ENCODE peak calls at places on chromosomes 1 and 21, in six cellular contexts. B, J, E, M, X and T are unnamed samples. For H3K27me3 and H3K36me3, the result is how much of the 10 kb centered on the place peaks cover.

GRCh38 chr1:116362050-116362449 is 11.0 kb upstream of the ATP1A1 start:
- DNase-seq in B (no peak), J (no peak), E (no peak), M (no peak), X (no peak), T (no peak)

GRCh38 chr1:247360991-247361721 is 29.5 kb upstream of the ZNF496 start:
- DNase-seq in X (no peak), J (no peak), E (no peak), M (peak), B (peak), T (peak)

GRCh38 chr1:115545096-115545720 is 96.6 kb upstream of the VANGL1 start:
- DNase-seq in X (no peak), M (no peak), E (no peak), J (no peak), B (no peak), T (no peak)

GRCh38 chr1:99598738-99599411 is 47.0 kb upstream of the PALMD start:
- DNase-seq in M (no peak), B (no peak), E (no peak), J (no peak), X (no peak), T (no peak)

GRCh38 chr1:197918815-197919522 is 1.8 kb downstream of the LHX9 start:
- DNase-seq in E (no peak), M (no peak), B (no peak), X (no peak), J (no peak), T (no peak)

GRCh38 chr1:218967836-218968235 is 205.8 kb upstream of the LYPLAL1 start:
- DNase-seq in B (no peak), M (no peak), E (no peak), J (no peak), X (no peak), T (no peak)

GRCh38 chr1:75855010-75855409 is 58.3 kb downstream of the MSH4 start:
- DNase-seq in E (no peak), B (no peak), J (no peak), M (no peak), X (peak), T (no peak)

GRCh38 chr1:109873278-109874175 is 37.1 kb upstream of the CSF1 start:
- DNase-seq in X (no peak), J (no peak), B (no peak), E (peak), M (no peak), T (no peak)

GRCh38 chr1:206898089-206898908 is 1.1 kb downstream of the IL24 start:
- DNase-seq in M (no peak), E (no peak), X (no peak), B (no peak), J (no peak), T (no peak)

GRCh38 chr1:15526021-15526489 is 593 bp upstream of the DNAJC16 start:
- DNase-seq in X (no peak), M (peak), B (no peak), J (no peak), E (peak), T (peak)

GRCh38 chr1:22275626-22276395 is 132.9 kb upstream of the WNT4 start:
- DNase-seq in X (peak), E (no peak), J (peak), B (peak), M (peak), T (peak)

GRCh38 chr1:30521261-30521865 is 202.0 kb downstream of the MATN1 start:
- DNase-seq in B (no peak), M (no peak), X (no peak), E (no peak), J (peak), T (no peak)

GRCh38 chr1:229170274-229170673 is 100.6 kb upstream of the RAB4A start:
- DNase-seq in B (no peak), E (no peak), J (no peak), X (no peak), M (no peak), T (no peak)

GRCh38 chr1:168709896-168710305 is 19.1 kb downstream of the DPT start:
- DNase-seq in B (no peak), X (no peak), J (no peak), E (no peak), M (no peak), T (no peak)

GRCh38 chr1:181676269-181676668 is 193.0 kb downstream of the CACNA1E start:
- DNase-seq in B (no peak), M (peak), E (no peak), J (peak), X (peak), T (peak)

GRCh38 chr21:38848187-38848609 is 42.5 kb downstream of the ETS2 start:
- DNase-seq in X (no peak), B (no peak), M (peak), E (no peak), J (no peak), T (peak)

DNA sequence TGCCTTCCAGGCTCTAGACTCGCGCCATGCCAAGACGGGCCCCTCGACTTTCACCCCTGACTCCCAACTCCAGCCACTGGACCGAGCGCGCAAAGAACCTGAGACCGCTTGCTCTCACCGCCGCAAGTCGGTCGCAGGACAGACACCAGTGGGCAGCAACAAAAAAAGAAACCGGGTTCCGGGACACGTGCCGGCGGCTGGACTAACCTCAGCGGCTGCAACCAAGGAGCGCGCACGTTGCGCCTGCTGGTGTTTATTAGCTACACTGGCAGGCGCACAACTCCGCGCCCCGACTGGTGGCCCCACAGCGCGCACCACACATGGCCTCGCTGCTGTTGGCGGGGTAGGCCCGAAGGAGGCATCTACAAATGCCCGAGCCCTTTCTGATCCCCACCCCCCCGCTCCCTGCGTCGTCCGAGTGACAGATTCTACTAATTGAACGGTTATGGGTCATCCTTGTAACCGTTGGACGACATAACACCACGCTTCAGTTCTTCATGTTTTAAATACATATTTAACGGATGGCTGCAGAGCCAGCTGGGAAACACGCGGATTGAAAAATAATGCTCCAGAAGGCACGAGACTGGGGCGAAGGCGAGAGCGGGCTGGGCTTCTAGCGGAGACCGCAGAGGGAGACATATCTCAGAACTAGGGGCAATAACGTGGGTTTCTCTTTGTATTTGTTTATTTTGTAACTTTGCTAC is 2.0 kb upstream of the OLIG2 start:
- DNase-seq in J (no peak), X (no peak), M (no peak), B (no peak), E (no peak), T (no peak)
- H3K27me3 ChIP-seq in J (half or more), X (under half), M (half or more), B (half or more), E (under half), T (half or more)

DNA sequence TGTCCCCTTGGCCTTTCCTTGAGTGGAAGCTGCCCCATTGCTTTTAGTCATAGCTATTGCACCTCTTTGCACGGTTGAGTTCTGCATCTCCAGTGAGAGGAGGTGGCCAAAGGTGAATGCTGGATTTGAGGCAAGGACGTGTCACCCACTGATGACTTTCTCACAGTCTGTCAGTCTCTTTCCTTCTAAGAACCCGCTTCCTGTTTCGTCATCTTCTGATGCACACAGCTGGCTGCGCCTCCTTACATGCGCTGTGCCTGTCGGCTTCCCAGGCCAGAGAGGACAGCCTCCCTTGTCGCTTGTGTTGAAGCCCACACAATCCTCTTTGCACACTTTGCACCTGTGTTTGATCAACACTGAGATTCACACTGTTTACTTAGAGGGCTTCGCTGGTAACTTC is 41.8 kb upstream of the PWP2 start:
- DNase-seq in E (no peak), J (peak), B (no peak), X (no peak), M (no peak), T (no peak)
- H3K36me3 ChIP-seq in E (under half), J (half or more), B (half or more), X (under half), M (under half), T (under half)

GRCh38 chr1:38577385-38577784 is 282.2 kb downstream of the RRAGC start:
- DNase-seq in E (no peak), X (no peak), B (no peak), J (no peak), M (no peak), T (no peak)
- H3K27me3 ChIP-seq in E (under half), X (under half), B (under half), J (under half), M (half or more), T (under half)

GRCh38 chr21:32381571-32381970 is 11.2 kb downstream of the URB1 start:
- DNase-seq in E (no peak), X (no peak), M (no peak), B (no peak), J (no peak), T (no peak)
- H3K36me3 ChIP-seq in E (under half), X (under half), M (under half), B (half or more), J (half or more), T (under half)

GRCh38 chr1:87959236-87959635 is 630.6 kb downstream of the LMO4 start:
- DNase-seq in X (no peak), J (no peak), B (no peak), E (no peak), M (peak), T (no peak)
- H3K27me3 ChIP-seq in X (under half), J (under half), B (under half), E (under half), M (under half), T (under half)

DNA sequence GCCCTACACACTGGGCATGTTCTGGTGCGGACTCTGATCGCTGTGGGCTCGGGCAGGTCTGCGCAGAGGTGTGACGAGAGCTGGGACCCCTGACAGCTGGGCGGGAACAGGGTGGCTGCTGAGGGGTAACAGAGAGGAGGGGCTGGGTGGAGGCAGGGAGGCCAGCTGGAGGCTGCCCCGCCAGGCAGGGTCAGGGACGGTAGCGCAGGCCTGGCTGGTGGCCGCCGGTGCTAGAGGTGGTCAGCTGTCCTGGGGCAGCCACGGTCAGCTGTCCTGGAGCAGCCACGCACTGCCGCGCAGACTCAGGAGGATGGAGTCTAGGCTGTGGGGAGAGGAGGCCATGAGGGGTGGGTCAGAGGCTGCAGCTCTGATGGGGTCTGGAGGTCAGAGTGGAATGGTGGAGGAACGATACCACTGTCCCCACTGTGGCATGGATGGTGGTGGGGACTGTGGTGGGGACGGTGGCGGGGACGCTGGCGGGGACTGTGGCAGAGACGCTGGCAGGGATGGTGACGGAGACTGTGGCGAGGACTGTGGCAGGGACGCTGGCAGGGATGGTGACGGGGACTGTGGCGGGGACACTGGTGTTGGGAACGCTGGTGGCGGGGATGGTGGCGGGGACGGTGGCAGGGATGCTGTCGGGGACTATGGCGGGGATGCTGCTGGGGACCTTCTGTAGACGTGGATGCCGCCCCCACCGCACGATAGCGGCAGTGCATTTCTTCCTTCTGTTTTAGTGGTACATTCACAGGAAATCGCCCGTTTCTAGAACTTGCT is 21.3 kb upstream of the LRRC3 start:
- DNase-seq in E (no peak), J (no peak), M (no peak), X (no peak), B (no peak), T (peak)
- H3K36me3 ChIP-seq in E (under half), J (under half), M (under half), X (under half), B (under half), T (under half)

GRCh38 chr1:55180075-55180670 is 35.0 kb downstream of the USP24 start:
- DNase-seq in M (no peak), B (no peak), X (no peak), J (no peak), E (no peak), T (no peak)
- H3K27me3 ChIP-seq in M (under half), B (under half), X (under half), J (under half), E (under half), T (under half)

GRCh38 chr1:150966011-150966410 is 8.6 kb downstream of the CERS2 start:
- DNase-seq in E (no peak), B (no peak), M (no peak), J (no peak), X (no peak), T (no peak)
- H3K36me3 ChIP-seq in E (under half), B (half or more), M (half or more), J (half or more), X (under half), T (under half)

GRCh38 chr1:224132901-224133300 is 19.0 kb downstream of the FBXO28 start:
- DNase-seq in B (no peak), M (no peak), J (no peak), E (no peak), X (no peak), T (no peak)
- H3K27me3 ChIP-seq in B (under half), M (under half), J (under half), E (under half), X (under half), T (under half)

DNA sequence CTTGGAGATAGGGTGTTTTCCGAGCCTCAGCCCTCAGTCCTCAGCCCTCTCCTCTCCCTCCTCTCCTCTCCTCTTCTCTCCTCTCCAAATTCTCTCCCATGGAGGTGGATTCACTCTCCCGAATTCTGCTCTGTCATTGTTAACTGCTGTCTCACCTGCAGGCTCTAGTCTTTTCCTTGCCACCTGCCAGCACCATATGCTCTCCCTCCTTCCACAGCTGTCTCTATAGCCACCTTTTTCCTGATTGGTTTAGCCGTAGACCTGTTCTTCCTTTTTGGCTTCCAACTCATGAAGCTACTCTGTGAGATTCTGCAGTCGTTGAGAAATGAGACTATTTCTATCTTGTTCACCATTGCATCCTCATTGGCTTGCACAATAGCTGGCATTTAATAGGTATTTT is 19.7 kb downstream of the COG2 start:
- DNase-seq in M (no peak), B (no peak), E (no peak), J (no peak), X (no peak), T (no peak)
- H3K36me3 ChIP-seq in M (under half), B (half or more), E (under half), J (half or more), X (under half), T (under half)